ENCODE peak calls at places on chromosomes 4 and X, in eight cellular contexts. U, G, O, A, R, E, L and Y are unnamed samples.

GRCh38 chrX:136954930-136955329 is 74.4 kb upstream of the RBMX start:
- DNase-seq in G (peak), R (peak), L (peak), E (no peak), O (peak), A (peak), U (peak), Y (peak)

GRCh38 chr4:177404980-177405379 is 37.3 kb downstream of the AGA start:
- DNase-seq in A (no peak), G (no peak), R (no peak), E (no peak), U (no peak), L (no peak), O (no peak), Y (no peak)

GRCh38 chrX:69065451-69065850 is 99.8 kb downstream of the PJA1 start:
- DNase-seq in O (no peak), A (peak), R (no peak), L (no peak), G (no peak), E (no peak), U (peak), Y (peak)

GRCh38 chrX:38754102-38754790 is 47.0 kb upstream of the MID1IP1 start:
- DNase-seq in U (peak), O (peak), R (peak), G (peak), E (peak), L (peak), A (peak), Y (peak)

GRCh38 chr4:153464068-153464467 is 2.1 kb upstream of the TMEM131L start:
- DNase-seq in R (no peak), U (no peak), O (no peak), L (no peak), E (peak), G (no peak), A (peak), Y (no peak)

GRCh38 chrX:38233891-38234807 is 13.5 kb upstream of the SRPX start:
- DNase-seq in U (peak), L (peak), G (no peak), O (peak), R (peak), A (peak), E (no peak), Y (peak)

GRCh38 chrX:102129473-102129872 is 4.0 kb downstream of the TCEAL2 start:
- DNase-seq in O (peak), A (peak), U (peak), E (no peak), G (no peak), R (peak), L (no peak), Y (peak)

GRCh38 chr4:18733956-18734872 is 712.7 kb upstream of the LCORL start:
- DNase-seq in G (no peak), E (peak), O (no peak), A (no peak), U (peak), L (no peak), R (no peak), Y (no peak)

GRCh38 chr4:86054676-86055075 is 305.2 kb downstream of the MAPK10 start:
- DNase-seq in A (no peak), G (no peak), R (no peak), U (no peak), O (no peak), E (no peak), L (no peak), Y (no peak)

GRCh38 chr4:150117094-150117493 is 38.8 kb downstream of the DCLK2 start:
- DNase-seq in R (no peak), O (peak), L (no peak), U (no peak), A (no peak), G (no peak), E (peak), Y (peak)

GRCh38 chr4:80322716-80323115 is 12.8 kb upstream of the CFAP299 start:
- DNase-seq in G (no peak), O (peak), A (peak), R (no peak), U (peak), L (no peak), E (no peak), Y (peak)

GRCh38 chr4:23857353-23857752 is 32.5 kb downstream of the PPARGC1A start:
- DNase-seq in L (no peak), O (peak), A (peak), R (no peak), G (no peak), E (no peak), U (peak), Y (peak)
- H3K4me3 ChIP-seq in L (no peak), O (no peak), A (no peak), R (no peak), G (no peak), E (no peak), U (no peak), Y (no peak)

GRCh38 chr4:15809058-15809457 is 30.9 kb downstream of the CD38 start:
- DNase-seq in A (no peak), L (no peak), O (no peak), U (no peak), E (no peak), R (no peak), G (no peak), Y (no peak)
- H3K4me3 ChIP-seq in A (no peak), L (no peak), O (no peak), U (no peak), E (no peak), R (no peak), G (no peak), Y (no peak)

DNA sequence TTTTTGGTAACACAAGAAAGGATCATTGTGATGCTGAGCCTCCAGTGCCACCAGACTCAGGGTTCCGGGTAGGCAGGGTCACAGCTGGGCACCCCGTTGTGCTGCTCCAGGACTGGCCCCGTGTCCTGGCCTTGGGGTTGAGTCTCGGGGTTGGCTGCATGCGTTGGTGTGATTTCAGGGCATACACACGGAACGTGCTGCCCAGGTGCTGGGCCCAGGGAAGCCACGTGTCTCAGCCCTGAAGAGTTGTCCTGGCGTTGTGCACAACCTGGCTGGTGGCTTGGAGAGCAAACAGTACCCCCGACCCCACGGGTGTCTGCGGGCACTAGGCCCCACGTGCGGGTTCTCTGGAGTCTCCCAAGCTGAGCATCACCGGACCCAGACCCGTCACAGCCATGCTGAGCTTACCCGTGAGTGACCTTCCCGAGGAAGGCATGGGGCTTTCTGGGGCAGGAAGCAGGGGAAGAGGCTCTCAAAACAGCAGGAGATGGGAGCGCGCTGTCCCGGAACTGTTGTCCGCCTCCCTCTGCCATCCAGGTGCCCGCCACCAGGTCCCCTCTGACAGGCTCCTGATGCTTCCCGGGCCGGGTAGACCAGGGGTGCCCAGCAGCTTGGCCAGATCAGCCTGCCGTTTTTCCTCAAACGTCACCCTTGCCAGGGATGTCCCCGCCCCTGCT is 66.1 kb upstream of the ENPP6 start:
- DNase-seq in E (no peak), L (no peak), U (no peak), A (no peak), R (no peak), O (no peak), G (no peak), Y (no peak)
- H3K4me3 ChIP-seq in E (no peak), L (no peak), U (no peak), A (no peak), R (no peak), O (no peak), G (peak), Y (no peak)

GRCh38 chrX:86197815-86198214 is 49.6 kb downstream of the DACH2 start:
- DNase-seq in U (no peak), E (no peak), A (no peak), R (no peak), L (no peak), O (no peak), G (no peak), Y (no peak)
- H3K4me3 ChIP-seq in U (no peak), E (no peak), A (no peak), R (no peak), L (no peak), O (no peak), G (no peak), Y (no peak)

DNA sequence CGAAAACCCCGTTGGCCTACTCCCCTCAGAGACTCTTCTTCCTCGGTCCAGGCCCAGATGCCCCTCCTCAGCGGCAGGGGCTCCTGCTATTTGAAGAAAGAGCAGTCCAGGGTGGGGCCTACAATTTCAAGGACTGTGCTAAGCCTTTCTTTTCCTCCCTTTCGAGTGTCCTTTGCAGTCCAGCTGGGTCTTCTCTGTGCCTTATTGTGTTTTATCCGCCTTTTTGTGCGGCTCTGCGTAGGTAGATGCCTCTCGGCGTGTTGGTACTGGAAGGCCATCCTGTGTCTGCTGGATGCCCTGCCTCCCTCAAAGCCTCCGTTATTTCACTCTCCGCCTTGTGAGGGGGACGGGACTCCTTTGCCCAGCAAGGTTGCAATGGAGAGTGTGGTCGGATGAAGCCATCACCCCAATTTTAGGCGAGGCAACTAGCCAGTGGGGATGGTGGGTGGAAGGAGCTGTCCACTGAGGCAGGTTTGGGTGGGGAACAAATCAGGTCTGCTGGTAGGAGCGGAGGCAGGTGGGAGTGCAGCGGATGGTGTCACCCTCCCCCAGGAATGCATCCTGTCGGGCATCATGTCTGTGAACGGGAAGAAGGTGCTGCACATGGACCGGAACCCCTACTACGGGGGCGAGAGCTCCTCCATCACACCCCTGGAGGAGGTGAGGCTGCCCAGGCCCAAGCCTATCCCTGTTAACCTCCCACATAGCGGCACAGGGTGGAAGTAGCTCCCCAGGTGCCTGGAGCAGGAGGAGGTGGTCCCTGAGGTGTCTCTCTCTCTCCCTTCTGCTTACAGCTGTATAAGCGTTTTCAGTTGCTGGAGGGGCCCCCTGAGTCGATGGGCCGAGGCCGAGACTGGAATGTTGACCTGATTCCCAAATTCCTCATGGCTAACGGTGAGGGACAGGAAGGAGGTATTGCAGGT is 1.3 kb downstream of the GDI1 start:
- DNase-seq in L (no peak), R (no peak), U (no peak), E (no peak), O (no peak), G (no peak), A (peak), Y (no peak)
- H3K4me3 ChIP-seq in L (peak), R (peak), U (peak), E (peak), O (peak), G (peak), A (peak), Y (peak)

DNA sequence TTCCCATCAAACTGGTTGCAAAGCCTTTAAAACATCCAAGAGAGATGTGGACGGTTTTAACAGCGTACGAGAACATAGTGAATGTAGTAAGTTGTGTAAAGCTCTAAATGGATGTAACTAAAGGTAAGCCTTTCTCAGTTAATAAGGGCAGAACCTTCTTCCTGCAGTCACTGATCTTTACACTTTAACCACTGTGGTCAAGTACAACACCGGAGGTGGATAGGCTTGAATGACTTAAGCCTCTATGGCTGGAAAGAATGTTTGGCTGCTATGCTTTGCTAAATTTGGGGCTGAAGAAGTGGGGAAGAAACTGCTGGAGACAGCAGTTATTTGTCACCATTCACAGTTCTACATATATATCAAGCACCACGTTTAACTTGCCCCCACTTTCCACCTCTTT is 285.1 kb upstream of the FMR1 start:
- DNase-seq in E (no peak), R (no peak), A (no peak), O (no peak), L (no peak), U (no peak), G (no peak), Y (no peak)
- H3K4me3 ChIP-seq in E (no peak), R (no peak), A (no peak), O (no peak), L (no peak), U (no peak), G (no peak), Y (no peak)